ENCODE peak calls at places on chromosomes 3 and 15, in four cellular contexts. I is AG09309, P is small intestine, C is kidney epithelial cell. X is an unnamed sample.

GRCh38 chr3:133997871-133998635 is 31.7 kb downstream of the SLCO2A1 start:
- DNase-seq in P (no peak), I (no peak), C (no peak), X (no peak)

GRCh38 chr15:35522061-35522460 is 23.9 kb downstream of the DPH6 start:
- DNase-seq in I (no peak), P (no peak), C (no peak), X (no peak)

GRCh38 chr15:82393671-82394070 is 35.9 kb upstream of the GOLGA6L9 start:
- DNase-seq in I (peak; percentile 42), C (no peak), P (no peak), X (no peak)

GRCh38 chr3:76731471-76731870 is 308.4 kb upstream of the ROBO2 start:
- DNase-seq in P (no peak), C (no peak), I (no peak), X (no peak)

GRCh38 chr15:76502678-76503077 is 166.1 kb downstream of the ISL2 start:
- DNase-seq in C (no peak), I (no peak), P (no peak), X (no peak)

GRCh38 chr3:64983583-64984359 is 296.0 kb upstream of the ADAMTS9 start:
- DNase-seq in C (no peak), I (no peak), P (no peak), X (no peak)

GRCh38 chr3:163315786-163316185 is 1762.5 kb downstream of the SI start:
- DNase-seq in I (no peak), C (no peak), P (no peak), X (no peak)

GRCh38 chr3:179330438-179330837 is 7.6 kb downstream of the ZNF639 start:
- DNase-seq in P (no peak), I (no peak), C (no peak), X (no peak)

GRCh38 chr15:69098688-69099087 is 61.7 kb upstream of the GLCE start:
- DNase-seq in C (no peak), P (no peak), I (no peak), X (no peak)

GRCh38 chr3:152313914-152314313 is 45.2 kb downstream of the MBNL1 start:
- DNase-seq in I (no peak), C (no peak), P (no peak), X (no peak)

GRCh38 chr3:151328298-151329036 is 882 bp downstream of the P2RY13 start:
- DNase-seq in I (no peak), C (no peak), P (no peak), X (no peak)

GRCh38 chr15:92651877-92652575 is 3.5 kb downstream of the FAM174B start:
- DNase-seq in C (no peak), P (no peak), I (no peak), X (no peak)

GRCh38 chr3:115861166-115861733 is 237.9 kb downstream of the GAP43 start:
- DNase-seq in P (no peak), C (no peak), I (no peak), X (no peak)

GRCh38 chr3:12705981-12706380 is 42.1 kb upstream of the RAF1 start:
- DNase-seq in I (peak; percentile 71), P (no peak), C (no peak), X (no peak)

GRCh38 chr3:187920871-187921270 is 175.6 kb upstream of the BCL6 start:
- DNase-seq in I (peak; percentile 24), C (no peak), P (no peak), X (no peak)

GRCh38 chr3:97930018-97930417 is 42.2 kb downstream of the RIOX2 start:
- DNase-seq in P (no peak), I (no peak), C (no peak), X (no peak)

GRCh38 chr15:75718326-75718725 is 5.7 kb upstream of the CSPG4 start:
- DNase-seq in I (no peak), P (peak; percentile 30), C (no peak), X (no peak)

GRCh38 chr3:3212781-3213416 is 33.4 kb upstream of the CRBN start:
- DNase-seq in I (no peak), C (no peak), P (no peak), X (no peak)

GRCh38 chr15:73948396-73948795 is 22.1 kb downstream of the LOXL1 start:
- DNase-seq in C (no peak), P (no peak), I (no peak), X (no peak)

GRCh38 chr3:136960838-136961836 is 3.4 kb downstream of the IL20RB start:
- DNase-seq in C (peak; percentile 32), I (no peak), P (no peak), X (no peak)

DNA sequence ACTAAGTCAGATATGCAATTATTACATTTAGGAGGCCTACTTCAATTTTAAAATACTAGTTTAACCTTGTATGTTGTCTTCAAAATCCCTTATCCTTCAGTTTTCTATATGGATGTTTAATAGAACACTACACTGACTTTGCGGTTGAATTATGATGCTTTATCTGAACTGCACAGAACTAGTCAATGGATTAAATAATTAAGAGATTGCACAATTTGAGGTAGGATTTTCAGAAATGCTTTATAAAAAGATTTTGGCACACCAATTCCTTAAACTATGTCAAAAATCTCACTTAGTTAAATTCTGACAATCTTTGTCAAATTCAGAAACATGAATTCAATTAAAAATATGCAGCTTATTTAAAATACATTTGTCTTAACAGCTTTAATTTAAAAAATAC is 28.1 kb downstream of the ATOSA start:
- DNase-seq in C (no peak), I (no peak), P (no peak), X (no peak)
- H3K4me3 ChIP-seq in C (no peak overlapping the region), I (no peak overlapping the region), P (no peak overlapping the region), X (no peak overlapping the region)

GRCh38 chr3:69872783-69873378 is 126.7 kb upstream of the SAMMSON start:
- DNase-seq in P (no peak), C (no peak), I (no peak), X (no peak)
- H3K4me3 ChIP-seq in P (no peak overlapping the region), C (no peak overlapping the region), I (no peak overlapping the region), X (no peak overlapping the region)

GRCh38 chr15:99507016-99507731 is 58.6 kb upstream of the MEF2A start:
- DNase-seq in P (peak; percentile 18), C (no peak), I (no peak), X (no peak)

GRCh38 chr15:99504071-99504822 is 61.5 kb upstream of the MEF2A start:
- DNase-seq in P (no peak), I (no peak), C (no peak), X (no peak)

GRCh38 chr15:99503411-99503810 is 62.4 kb upstream of the MEF2A start:
- DNase-seq in C (no peak), P (no peak), I (no peak), X (no peak)

GRCh38 chr15:99506399-99506798 is 59.4 kb upstream of the MEF2A start:
- DNase-seq in P (no peak), I (no peak), C (no peak), X (no peak)

DNA sequence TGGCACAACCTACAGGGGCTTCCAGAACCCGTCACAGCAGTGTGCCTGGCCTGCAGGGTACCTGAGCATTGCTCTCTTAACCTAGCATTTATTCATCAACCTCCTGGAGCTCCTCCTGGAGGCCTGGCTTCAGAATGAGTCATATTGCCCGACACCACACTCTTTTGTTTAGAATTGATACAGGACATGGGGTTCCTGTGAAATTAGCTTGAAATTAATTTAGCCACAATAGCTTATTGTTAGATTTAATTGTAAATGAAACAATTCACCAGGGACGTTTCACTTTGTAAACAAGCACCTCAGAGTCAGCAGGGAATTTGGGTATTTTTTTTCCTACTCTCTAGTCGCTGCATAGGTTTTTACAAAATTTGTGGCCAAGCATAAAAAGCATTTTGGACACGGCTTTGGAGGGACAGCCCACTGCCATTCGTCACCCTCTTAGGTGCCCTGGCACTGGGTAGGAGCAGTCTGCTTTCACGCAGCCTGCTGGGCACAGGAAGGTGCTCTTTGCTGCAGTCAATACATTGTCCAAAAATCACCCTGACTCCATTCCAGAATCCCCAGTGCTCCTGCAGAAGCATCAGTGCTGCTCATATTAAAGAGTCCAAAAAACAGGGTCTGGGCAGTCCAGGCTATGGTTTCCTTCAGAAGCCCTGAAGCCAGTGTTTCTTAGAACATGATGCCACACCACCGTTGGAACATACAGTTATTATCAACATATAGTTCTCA is 60.8 kb upstream of the MEF2A start:
- DNase-seq in C (no peak), P (no peak), I (no peak), X (no peak)
- H3K4me3 ChIP-seq in C (no peak overlapping the region), P (no peak overlapping the region), I (no peak overlapping the region), X (no peak overlapping the region)

GRCh38 chr3:122913539-122914100 is 113.9 kb downstream of the SEMA5B start:
- DNase-seq in I (no peak), C (no peak), P (no peak), X (no peak)
- H3K4me3 ChIP-seq in I (no peak overlapping the region), C (no peak overlapping the region), P (no peak overlapping the region), X (no peak overlapping the region)

X was measured in Caco-2.